ENCODE peak calls at places on chromosomes 13 and 19, in nine cellular contexts. B is HL-60, U is AG09319, M is adrenal gland, D is mesothelial cell of epicardium, O is sigmoid colon, V is WERI-Rb-1, S is psoas muscle, F is AG09309. A is an unnamed sample.

GRCh38 chr19:58550362-58551122 is 4.4 kb downstream of the CHMP2A start:
- DNase-seq in D (no peak), V (no peak), O (no peak), U (no peak), B (no peak), S (no peak), M (peak; percentile 54), F (no peak), A (no peak)

GRCh38 chr19:792361-792885 is 4.8 kb upstream of the PTBP1 start:
- DNase-seq in O (no peak), U (no peak), V (no peak), D (no peak), F (no peak), M (no peak), B (no peak), S (no peak), A (no peak)

GRCh38 chr19:19514881-19515763 is at the start of gene TSSK6:
- DNase-seq in F (no peak), O (no peak), U (no peak), S (no peak), D (no peak), B (no peak), V (no peak), M (no peak), A (no peak)

GRCh38 chr13:95269756-95270155 is 31.5 kb downstream of the ABCC4 start:
- DNase-seq in S (no peak), B (no peak), F (no peak), M (no peak), D (no peak), V (no peak), O (no peak), U (no peak), A (no peak)

GRCh38 chr13:111399776-111400505 is 79.5 kb downstream of the TEX29 start:
- DNase-seq in B (no peak), V (no peak), S (no peak), U (no peak), F (no peak), O (peak; percentile 46), M (peak; percentile 21), D (peak; percentile 31), A (no peak)

GRCh38 chr13:20828540-20829364 is 55.0 kb upstream of the EEF1AKMT1 start:
- DNase-seq in V (peak; percentile 30), S (no peak), F (peak; percentile 34), B (peak; percentile 51), U (peak; percentile 7), M (no peak), D (no peak), O (no peak), A (no peak)

GRCh38 chr13:110443633-110444225 is 117.8 kb downstream of the RAB20 start:
- DNase-seq in O (no peak), U (no peak), S (no peak), V (no peak), D (no peak), M (peak; percentile 51), B (no peak), F (no peak), A (no peak)

GRCh38 chr19:21127001-21127400 is 14.8 kb upstream of the ZNF431 start:
- DNase-seq in U (no peak), D (no peak), V (no peak), S (no peak), F (no peak), O (no peak), M (no peak), B (no peak), A (no peak)

GRCh38 chr19:39405930-39406655 is 554 bp upstream of the ZFP36 start:
- DNase-seq in D (no peak), M (no peak), S (peak; percentile 91), B (peak; percentile 74), O (no peak), F (no peak), V (peak; percentile 55), U (no peak), A (no peak)

GRCh38 chr19:40959338-40959737 is 31.7 kb upstream of the CYP2B6 start:
- DNase-seq in O (no peak), U (no peak), B (no peak), V (no peak), F (no peak), S (no peak), D (no peak), M (no peak), A (no peak)

GRCh38 chr13:105979586-105979985 is 555.9 kb downstream of the EFNB2 start:
- DNase-seq in U (no peak), F (no peak), M (no peak), S (no peak), O (no peak), V (peak; percentile 67), D (no peak), B (no peak), A (no peak)

GRCh38 chr13:28680541-28680940 is 21.6 kb downstream of the POMP start:
- DNase-seq in M (no peak), U (no peak), S (no peak), F (no peak), O (no peak), V (no peak), D (no peak), B (no peak), A (no peak)

GRCh38 chr13:28679628-28680027 is 20.7 kb downstream of the POMP start:
- DNase-seq in S (no peak), O (no peak), B (no peak), F (no peak), V (no peak), U (no peak), D (no peak), M (no peak), A (no peak)

GRCh38 chr13:28684257-28684656 is 25.3 kb downstream of the POMP start:
- DNase-seq in S (no peak), B (no peak), M (no peak), D (no peak), V (no peak), U (no peak), F (no peak), O (no peak), A (peak; percentile 44)

GRCh38 chr13:28678809-28679208 is 19.9 kb downstream of the POMP start:
- DNase-seq in S (no peak), D (no peak), V (no peak), M (no peak), B (no peak), O (no peak), U (no peak), F (no peak), A (no peak)
- TF ChIP-seq CTCF in S (no peak), D (no peak), V (no peak), M (no peak), B (no peak), O (no peak), U (peak; percentile 20), F (peak; percentile 21), A (no peak)

DNA sequence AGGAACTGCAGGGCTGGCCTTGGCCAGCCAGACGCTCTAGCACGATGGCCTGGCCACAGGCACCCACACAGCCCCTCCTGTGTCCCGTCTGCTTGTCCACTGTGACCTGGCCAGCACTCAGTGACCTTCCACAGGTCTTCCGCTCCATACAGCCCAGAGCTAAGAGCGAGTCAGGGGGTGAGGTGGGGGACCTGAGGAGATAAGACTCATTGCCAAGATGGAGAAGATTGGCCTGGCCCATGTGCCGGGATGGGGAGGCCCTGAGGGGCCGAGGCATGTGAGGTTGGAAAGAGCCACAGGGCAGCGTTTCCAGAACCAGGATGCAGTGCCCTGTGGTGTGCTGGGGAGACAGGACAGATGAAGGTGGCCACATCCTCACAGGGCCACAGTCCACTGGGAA is 10.2 kb upstream of the SLC7A9 start:
- DNase-seq in M (peak; percentile 20), V (no peak), O (no peak), B (no peak), S (no peak), D (no peak), U (no peak), F (no peak), A (no peak)
- TF ChIP-seq CTCF in M (no peak), V (no peak), O (no peak), B (no peak), S (no peak), D (no peak), U (no peak), F (no peak), A (no peak)

DNA sequence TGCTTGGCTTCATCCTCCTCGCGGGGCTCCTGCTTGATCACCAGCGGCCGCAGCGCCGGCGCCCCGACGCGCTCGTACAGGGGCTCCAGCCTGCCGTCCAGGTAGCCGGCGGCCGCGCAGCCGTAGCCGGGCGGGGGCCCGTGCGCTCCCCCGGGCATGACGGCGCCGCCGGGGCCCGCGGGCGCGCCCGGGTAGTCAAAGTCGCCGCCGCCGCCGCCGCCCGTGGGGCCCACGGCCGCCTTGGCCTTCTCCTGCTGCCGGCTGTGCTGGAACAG is 497 bp downstream of the CEBPA start:
- DNase-seq in O (no peak), V (no peak), U (no peak), M (no peak), S (no peak), B (no peak), F (no peak), D (no peak), A (no peak)
- TF ChIP-seq CTCF in O (no peak), V (no peak), U (no peak), M (no peak), S (no peak), B (no peak), F (no peak), D (no peak), A (no peak)

GRCh38 chr19:10468133-10468532 is 35.0 kb downstream of the KEAP1 start:
- DNase-seq in M (no peak), B (no peak), O (no peak), S (no peak), F (no peak), U (no peak), V (no peak), D (no peak), A (no peak)

GRCh38 chr19:10473192-10473591 is 30.0 kb downstream of the KEAP1 start:
- DNase-seq in D (no peak), U (no peak), B (no peak), M (no peak), F (no peak), O (no peak), V (no peak), S (no peak), A (no peak)

GRCh38 chr19:10474962-10475451 is 28.1 kb downstream of the KEAP1 start:
- DNase-seq in D (no peak), M (no peak), S (no peak), F (no peak), O (no peak), B (no peak), U (no peak), V (no peak), A (no peak)

GRCh38 chr19:10467104-10467706 is 36.0 kb downstream of the KEAP1 start:
- DNase-seq in S (no peak), O (no peak), F (no peak), V (no peak), M (no peak), D (no peak), B (no peak), U (no peak), A (no peak)

GRCh38 chr19:10471909-10472308 is 31.2 kb downstream of the KEAP1 start:
- DNase-seq in F (no peak), B (peak; percentile 25), D (no peak), S (no peak), V (no peak), U (no peak), M (no peak), O (no peak), A (no peak)
- TF ChIP-seq CTCF in F (peak; percentile 44), B (no peak), D (peak; percentile 34), S (peak; percentile 23), V (peak; percentile 32), U (peak; percentile 28), M (no peak), O (no peak), A (peak; percentile 39)